ENCODE peak calls at places on chromosomes 2 and 18, in four cellular contexts. K is left ventricle myocardium inferior, N is OCI-LY7, I is ovary. L is an unnamed sample.

GRCh38 chr18:63157293-63158011 is 162.1 kb downstream of the BCL2 start:
- DNase-seq in K (no peak), N (peak; percentile 23), I (no peak), L (no peak)

GRCh38 chr2:162430323-162430722 is 86.4 kb downstream of the GCA start:
- DNase-seq in N (no peak), K (no peak), I (no peak), L (no peak)

GRCh38 chr2:180722551-180723239 is 257.7 kb upstream of the UBE2E3 start:
- DNase-seq in N (no peak), K (no peak), I (no peak), L (no peak)

GRCh38 chr18:77560334-77560970 is 310.8 kb downstream of the GALR1 start:
- DNase-seq in K (no peak), I (no peak), N (no peak), L (no peak)

GRCh38 chr2:45711224-45711623 is 59.7 kb downstream of the PRKCE start:
- DNase-seq in K (no peak), I (no peak), N (no peak), L (no peak)

GRCh38 chr2:47061989-47062678 is 93.0 kb downstream of the STPG4 start:
- DNase-seq in K (no peak), I (no peak), N (no peak), L (no peak)

GRCh38 chr2:47521666-47522285 is 118.8 kb downstream of the MSH2 start:
- DNase-seq in I (no peak), K (no peak), N (peak; percentile 76), L (no peak)

GRCh38 chr2:26542194-26542455 is 64.2 kb upstream of the OTOF start:
- DNase-seq in K (no peak), N (no peak), I (no peak), L (no peak)

GRCh38 chr2:138948070-138948539 is 167.9 kb upstream of the NXPH2 start:
- DNase-seq in K (no peak), N (no peak), I (no peak), L (no peak)

DNA sequence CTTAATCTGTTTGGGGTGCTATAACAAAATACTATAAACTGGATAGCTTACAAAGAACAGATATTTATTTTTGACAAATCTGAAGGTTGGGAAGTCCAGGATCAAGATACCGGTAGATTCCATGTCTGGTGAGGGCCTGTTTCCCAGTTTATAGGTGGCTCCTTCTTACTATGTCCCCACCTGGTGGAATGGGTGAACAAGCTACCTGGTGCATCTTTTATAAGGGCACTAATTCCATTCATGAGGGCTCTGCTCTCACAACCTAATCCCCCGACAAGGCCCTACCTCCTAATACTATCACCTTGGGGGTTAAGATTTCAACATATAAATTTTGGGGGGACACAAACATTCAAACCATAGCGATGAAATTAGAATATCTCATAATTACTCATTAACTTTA is 15.6 kb upstream of the NEMP2 start:
- DNase-seq in N (no peak), I (no peak), K (no peak), L (no peak)
- TF ChIP-seq CTCF in N (no peak), I (no peak), K (no peak), L (no peak)

GRCh38 chr2:231715499-231715837 is 7.1 kb downstream of the PTMA start:
- DNase-seq in I (no peak), K (no peak), N (no peak), L (no peak)

GRCh38 chr2:231713738-231714638 is 5.7 kb downstream of the PTMA start:
- DNase-seq in N (peak; percentile 91), K (peak; percentile 87), I (peak; percentile 92), L (peak; percentile 86)

GRCh38 chr2:231715988-231716616 is 7.8 kb downstream of the PTMA start:
- DNase-seq in N (peak; percentile 17), K (no peak), I (no peak), L (no peak)

GRCh38 chr2:231716641-231717280 is 8.4 kb downstream of the PTMA start:
- DNase-seq in N (peak; percentile 20), I (no peak), K (no peak), L (no peak)

DNA sequence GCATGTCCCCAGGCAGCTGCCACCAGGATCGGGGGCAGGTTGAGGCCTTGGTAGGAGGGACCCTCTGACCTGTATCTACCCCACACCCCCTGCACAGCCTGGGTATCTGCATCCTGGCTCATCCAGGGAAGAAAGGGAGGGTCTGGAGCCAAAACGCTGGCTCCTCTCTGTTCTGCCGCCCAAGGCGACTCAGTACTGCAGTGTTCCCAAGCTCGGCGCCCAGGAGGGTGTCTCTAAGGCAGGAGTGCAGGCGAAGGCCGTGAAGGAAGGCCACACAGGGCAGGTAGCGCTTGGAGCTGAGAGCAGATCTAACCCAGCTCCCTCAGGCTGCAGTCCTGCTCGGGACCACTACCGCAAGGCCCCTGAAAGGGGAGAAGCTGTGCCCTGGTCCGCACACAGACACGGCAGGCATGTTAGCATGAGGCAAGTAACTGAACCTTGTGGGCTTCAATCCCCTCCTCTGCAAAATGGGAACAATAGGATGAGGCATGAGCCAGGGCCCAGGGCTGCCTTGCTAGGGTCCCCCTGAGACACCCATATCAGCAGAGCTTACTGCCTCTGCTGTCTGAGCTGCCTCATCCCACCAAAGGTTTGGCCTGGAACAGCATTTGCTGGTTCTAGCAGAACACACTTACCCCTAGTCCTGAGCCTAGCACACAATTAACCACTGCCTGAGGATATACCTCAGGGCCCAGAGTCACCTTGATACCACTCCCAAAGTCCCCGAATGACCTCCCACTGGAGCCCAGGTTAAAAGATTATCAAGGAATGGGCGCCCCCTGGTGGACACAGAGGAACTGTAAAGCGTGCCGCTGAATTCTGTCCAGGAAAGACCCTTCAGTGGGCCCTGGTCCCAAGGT is 6.5 kb downstream of the PTMA start:
- DNase-seq in N (peak; percentile 89), I (peak; percentile 84), K (peak; percentile 74), L (peak; percentile 68)
- H3K27ac ChIP-seq in N (peak overlapping the region; percentile 68), I (no peak overlapping the region), K (peak overlapping the region; percentile 75), L (peak overlapping the region; percentile 77)

GRCh38 chr2:172208881-172209325 is 106.2 kb upstream of the DLX2 start:
- DNase-seq in I (no peak), K (no peak), N (no peak), L (no peak)
- TF ChIP-seq CTCF in I (no peak), K (no peak), N (no peak), L (no peak)

GRCh38 chr2:133447303-133447702 is 121.0 kb downstream of the NCKAP5 start:
- DNase-seq in N (no peak), I (no peak), K (no peak), L (no peak)

GRCh38 chr2:133442393-133442792 is 125.9 kb downstream of the NCKAP5 start:
- DNase-seq in K (no peak), I (no peak), N (no peak), L (no peak)

GRCh38 chr2:133439281-133439920 is 128.9 kb downstream of the NCKAP5 start:
- DNase-seq in N (no peak), I (no peak), K (no peak), L (no peak)

GRCh38 chr2:133448195-133448594 is 120.1 kb downstream of the NCKAP5 start:
- DNase-seq in I (no peak), K (no peak), N (no peak), L (no peak)

DNA sequence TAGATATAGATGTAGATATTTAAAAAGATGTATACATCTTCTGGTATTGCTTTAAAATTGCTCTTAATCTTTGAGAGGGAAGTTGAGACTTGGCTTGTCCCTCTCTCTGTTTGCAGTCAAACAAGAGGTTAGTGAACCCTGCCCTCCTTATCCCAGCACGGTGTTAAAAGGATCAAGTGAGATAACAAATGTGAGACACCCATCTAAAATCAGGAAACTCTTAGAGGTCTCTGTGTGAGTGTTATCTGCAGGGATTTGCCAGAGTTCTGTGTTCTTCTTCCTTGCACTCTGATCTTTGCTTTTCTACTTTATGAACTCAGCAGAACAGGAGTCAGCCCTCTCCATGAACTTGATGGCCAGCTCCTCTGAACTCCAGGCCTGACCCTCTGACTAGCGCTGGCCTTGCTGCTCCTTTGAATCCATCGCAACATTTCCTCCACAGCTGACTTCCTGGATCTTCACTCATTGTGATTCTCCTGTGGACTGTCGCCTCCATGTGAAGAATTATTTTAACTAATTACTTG is 123.8 kb downstream of the NCKAP5 start:
- DNase-seq in I (no peak), K (no peak), N (no peak), L (no peak)
- H3K27ac ChIP-seq in I (no peak overlapping the region), K (no peak overlapping the region), N (no peak overlapping the region), L (no peak overlapping the region)

DNA sequence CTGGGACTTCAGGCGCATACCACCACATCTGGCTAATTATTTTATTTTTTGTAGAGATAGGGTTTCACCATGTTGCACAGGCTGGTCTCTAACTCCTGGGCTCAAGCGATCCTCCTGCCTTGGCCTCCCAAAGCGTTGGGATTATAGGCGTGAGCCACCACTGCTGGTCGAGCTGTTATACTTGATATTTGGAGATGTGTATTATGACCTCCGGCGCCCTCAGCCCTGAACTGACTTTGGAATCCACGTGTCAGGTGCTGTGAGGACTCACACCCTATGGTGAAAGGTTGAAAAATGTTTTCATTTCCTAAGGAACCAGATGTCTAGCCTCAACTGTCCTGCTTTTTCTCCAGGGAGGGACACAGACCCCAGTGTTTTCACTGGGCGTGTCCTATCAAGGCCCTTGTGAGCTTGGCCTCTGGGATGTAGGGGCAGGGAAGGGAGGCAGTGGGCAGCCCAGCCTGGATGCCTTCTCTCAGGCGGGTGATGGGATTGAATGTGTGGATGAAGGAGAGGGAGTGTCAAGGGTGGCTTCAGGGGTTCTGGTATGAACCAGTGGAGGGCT is 56.4 kb upstream of the HAAO start:
- DNase-seq in I (peak; percentile 27), K (no peak), N (no peak), L (no peak)
- TF ChIP-seq CTCF in I (no peak), K (no peak), N (no peak), L (no peak)

GRCh38 chr2:109433486-109433885 is 180.3 kb downstream of the SEPTIN10 start:
- DNase-seq in I (no peak), K (no peak), N (no peak), L (no peak)
- H3K27ac ChIP-seq in I (no peak overlapping the region), K (no peak overlapping the region), N (no peak overlapping the region), L (no peak overlapping the region)

L was measured in heart left ventricle.